ENCODE peak calls at places on chromosome 15, in five cellular contexts. P is A172, R is SW480, K is NCI-H1417, E is astrocyte. A is an unnamed sample.

GRCh38 chr15:31296304-31297220 is 30.1 kb upstream of the KLF13 start:
- DNase-seq in P (no peak), R (peak), K (peak), E (no peak), A (no peak)

GRCh38 chr15:67850995-67851535 is 11.2 kb upstream of the RNU6-1 start:
- DNase-seq in P (no peak), R (no peak), K (no peak), E (peak), A (no peak)

GRCh38 chr15:55799287-55800212 is 56.6 kb upstream of the PRTG start:
- DNase-seq in P (peak), R (no peak), K (peak), E (peak), A (peak)

GRCh38 chr15:21267686-21268395 is 172.5 kb downstream of the POTEB3 start:
- DNase-seq in P (no peak), R (no peak), K (no peak), E (no peak), A (no peak)

GRCh38 chr15:59410448-59410896 is 27.5 kb upstream of the FAM81A start:
- DNase-seq in P (no peak), R (no peak), K (no peak), E (peak), A (no peak)

GRCh38 chr15:75696303-75696657 is 16.4 kb downstream of the CSPG4 start:
- DNase-seq in P (no peak), R (no peak), K (no peak), E (no peak), A (no peak)

GRCh38 chr15:65558997-65559760 is 28.9 kb downstream of the HACD3 start:
- DNase-seq in P (no peak), R (no peak), K (no peak), E (no peak), A (no peak)

GRCh38 chr15:68585574-68586273 is 6.9 kb downstream of the CORO2B start:
- DNase-seq in P (no peak), R (no peak), K (no peak), E (no peak), A (no peak)

GRCh38 chr15:39304931-39305728 is 275.7 kb upstream of the THBS1 start:
- DNase-seq in P (no peak), R (no peak), K (no peak), E (peak), A (no peak)

GRCh38 chr15:99086327-99086667 is 18.6 kb upstream of the SYNM start:
- DNase-seq in P (no peak), R (no peak), K (no peak), E (no peak), A (no peak)

GRCh38 chr15:72604794-72605193 is 49.7 kb upstream of the GOLGA6B start:
- DNase-seq in P (peak), R (peak), K (no peak), E (no peak), A (no peak)

GRCh38 chr15:84915011-84915958 is 30.8 kb downstream of the SLC28A1 start:
- DNase-seq in P (peak), R (peak), K (peak), E (peak), A (peak)

GRCh38 chr15:78976691-78977090 is 31.8 kb upstream of the CTSH start:
- DNase-seq in P (no peak), R (no peak), K (no peak), E (no peak), A (no peak)

GRCh38 chr15:62122249-62122648 is 42.8 kb downstream of the C2CD4B start:
- DNase-seq in P (no peak), R (no peak), K (no peak), E (no peak), A (no peak)

GRCh38 chr15:52284164-52284563 is 11.4 kb downstream of the MYO5C start:
- DNase-seq in P (peak), R (no peak), K (no peak), E (peak), A (no peak)

GRCh38 chr15:25090073-25090733 is 135.4 kb downstream of the SNRPN start:
- DNase-seq in P (no peak), R (no peak), K (no peak), E (no peak), A (no peak)

GRCh38 chr15:51776952-51777574 is 25.7 kb downstream of the TMOD2 start:
- DNase-seq in P (peak), R (peak), K (peak), E (peak), A (peak)

GRCh38 chr15:60017538-60018199 is 13.6 kb downstream of the FOXB1 start:
- DNase-seq in P (peak), R (no peak), K (no peak), E (peak), A (no peak)

GRCh38 chr15:98398886-98399285 is 249.5 kb upstream of the IGF1R start:
- DNase-seq in P (no peak), R (no peak), K (no peak), E (no peak), A (no peak)

GRCh38 chr15:63473999-63474809 is 30.2 kb upstream of the USP3 start:
- DNase-seq in P (peak), R (peak), K (peak), E (peak), A (no peak)

GRCh38 chr15:62503451-62503850 is 338.4 kb upstream of the C2CD4B start:
- DNase-seq in P (peak), R (no peak), K (no peak), E (no peak), A (peak)

A was measured in NCI-H2227 treated with DMSO at 0.1 percent for 48 hours.